ENCODE peak calls at places on chromosomes 6 and 20, in eight cellular contexts. One of them, this sample, is unnamed.

GRCh38 chr6:48449002-48449401 is 338.0 kb upstream of the PTCHD4 start:
- DNase-seq in NCI-H82: no peak
- DNase-seq in NCI-H1436: no peak
- DNase-seq in MM.1S: no peak
- DNase-seq in HCEC 1CT: no peak
- DNase-seq in GM10248: no peak
- DNase-seq in aorta: no peak
- DNase-seq in T-helper 17 cell: no peak
- DNase-seq in this sample: peak; percentile 33

GRCh38 chr20:50532231-50532630 is 22.0 kb downstream of the PTPN1 start:
- DNase-seq in NCI-H1436: no peak
- DNase-seq in T-helper 17 cell: no peak
- DNase-seq in HCEC 1CT: no peak
- DNase-seq in GM10248: no peak
- DNase-seq in NCI-H82: no peak
- DNase-seq in aorta: no peak
- DNase-seq in MM.1S: no peak
- DNase-seq in this sample: no peak

GRCh38 chr6:36249010-36249409 is 20.9 kb upstream of the PNPLA1 start:
- DNase-seq in NCI-H82: no peak
- DNase-seq in MM.1S: no peak
- DNase-seq in T-helper 17 cell: no peak
- DNase-seq in HCEC 1CT: peak; percentile 89
- DNase-seq in aorta: no peak
- DNase-seq in NCI-H1436: no peak
- DNase-seq in GM10248: no peak
- DNase-seq in this sample: peak; percentile 83

GRCh38 chr20:45341939-45342862 is 6.0 kb downstream of the SDC4 start:
- DNase-seq in NCI-H82: peak; percentile 75
- DNase-seq in MM.1S: no peak
- DNase-seq in GM10248: no peak
- DNase-seq in aorta: peak; percentile 91
- DNase-seq in NCI-H1436: no peak
- DNase-seq in T-helper 17 cell: no peak
- DNase-seq in HCEC 1CT: no peak
- DNase-seq in this sample: no peak

GRCh38 chr6:35146453-35146852 is 5.3 kb upstream of the TCP11 start:
- DNase-seq in NCI-H1436: peak; percentile 29
- DNase-seq in aorta: peak; percentile 86
- DNase-seq in GM10248: no peak
- DNase-seq in HCEC 1CT: no peak
- DNase-seq in NCI-H82: peak; percentile 84
- DNase-seq in T-helper 17 cell: no peak
- DNase-seq in MM.1S: peak; percentile 59
- DNase-seq in this sample: peak; percentile 53

GRCh38 chr6:144778773-144779531 is 493.8 kb downstream of the UTRN start:
- DNase-seq in HCEC 1CT: peak; percentile 17
- DNase-seq in NCI-H82: peak; percentile 10
- DNase-seq in T-helper 17 cell: no peak
- DNase-seq in GM10248: peak; percentile 14
- DNase-seq in aorta: no peak
- DNase-seq in NCI-H1436: no peak
- DNase-seq in MM.1S: peak; percentile 7
- DNase-seq in this sample: no peak

GRCh38 chr6:142395768-142396231 is 94.0 kb downstream of the ADGRG6 start:
- DNase-seq in MM.1S: peak; percentile 64
- DNase-seq in GM10248: peak; percentile 16
- DNase-seq in NCI-H82: no peak
- DNase-seq in aorta: no peak
- DNase-seq in HCEC 1CT: no peak
- DNase-seq in T-helper 17 cell: no peak
- DNase-seq in NCI-H1436: no peak
- DNase-seq in this sample: no peak

GRCh38 chr20:62686869-62687830 is 21.5 kb upstream of the NTSR1 start:
- DNase-seq in HCEC 1CT: no peak
- DNase-seq in MM.1S: no peak
- DNase-seq in T-helper 17 cell: no peak
- DNase-seq in NCI-H82: no peak
- DNase-seq in GM10248: no peak
- DNase-seq in NCI-H1436: no peak
- DNase-seq in aorta: no peak
- DNase-seq in this sample: no peak

GRCh38 chr20:34045294-34045693 is 51.6 kb downstream of the RALY start:
- DNase-seq in T-helper 17 cell: no peak
- DNase-seq in NCI-H1436: no peak
- DNase-seq in HCEC 1CT: no peak
- DNase-seq in GM10248: no peak
- DNase-seq in NCI-H82: no peak
- DNase-seq in MM.1S: no peak
- DNase-seq in aorta: no peak
- DNase-seq in this sample: no peak

GRCh38 chr20:32893878-32894483 is 35.3 kb downstream of the EFCAB8 start:
- DNase-seq in MM.1S: no peak
- DNase-seq in aorta: no peak
- DNase-seq in NCI-H82: peak; percentile 46
- DNase-seq in NCI-H1436: no peak
- DNase-seq in T-helper 17 cell: no peak
- DNase-seq in HCEC 1CT: peak; percentile 3
- DNase-seq in GM10248: peak; percentile 57
- DNase-seq in this sample: peak; percentile 22

GRCh38 chr20:57159193-57159851 is 107.1 kb downstream of the BMP7 start:
- DNase-seq in NCI-H1436: no peak
- DNase-seq in GM10248: no peak
- DNase-seq in HCEC 1CT: no peak
- DNase-seq in aorta: peak; percentile 6
- DNase-seq in T-helper 17 cell: no peak
- DNase-seq in MM.1S: no peak
- DNase-seq in NCI-H82: no peak
- DNase-seq in this sample: no peak

GRCh38 chr6:90411292-90411781 is 114.7 kb upstream of the BACH2 start:
- DNase-seq in HCEC 1CT: no peak
- DNase-seq in aorta: no peak
- DNase-seq in NCI-H1436: no peak
- DNase-seq in MM.1S: peak; percentile 82
- DNase-seq in T-helper 17 cell: peak; percentile 40
- DNase-seq in NCI-H82: no peak
- DNase-seq in GM10248: peak; percentile 73
- DNase-seq in this sample: no peak

GRCh38 chr6:29710281-29710941 is 12.8 kb upstream of the HLA-F start:
- DNase-seq in NCI-H82: no peak
- DNase-seq in GM10248: no peak
- DNase-seq in MM.1S: no peak
- DNase-seq in aorta: no peak
- DNase-seq in HCEC 1CT: no peak
- DNase-seq in T-helper 17 cell: no peak
- DNase-seq in NCI-H1436: no peak
- DNase-seq in this sample: no peak

GRCh38 chr20:62266340-62266739 is 28.0 kb downstream of the OSBPL2 start:
- DNase-seq in HCEC 1CT: no peak
- DNase-seq in aorta: no peak
- DNase-seq in NCI-H82: peak; percentile 12
- DNase-seq in GM10248: no peak
- DNase-seq in MM.1S: no peak
- DNase-seq in NCI-H1436: no peak
- DNase-seq in T-helper 17 cell: no peak
- DNase-seq in this sample: no peak

GRCh38 chr20:20412750-20413149 is 44.8 kb downstream of the INSM1 start:
- DNase-seq in HCEC 1CT: no peak
- DNase-seq in MM.1S: no peak
- DNase-seq in GM10248: no peak
- DNase-seq in T-helper 17 cell: no peak
- DNase-seq in NCI-H1436: no peak
- DNase-seq in aorta: no peak
- DNase-seq in NCI-H82: peak; percentile 26
- DNase-seq in this sample: no peak

GRCh38 chr6:53673138-53673801 is 7.7 kb upstream of the KLHL31 start:
- DNase-seq in NCI-H82: no peak
- DNase-seq in HCEC 1CT: peak; percentile 78
- DNase-seq in T-helper 17 cell: no peak
- DNase-seq in MM.1S: no peak
- DNase-seq in NCI-H1436: no peak
- DNase-seq in aorta: no peak
- DNase-seq in GM10248: no peak
- DNase-seq in this sample: peak; percentile 42

GRCh38 chr6:14518515-14519217 is 401.1 kb downstream of the CD83 start:
- DNase-seq in aorta: no peak
- DNase-seq in MM.1S: no peak
- DNase-seq in GM10248: no peak
- DNase-seq in T-helper 17 cell: no peak
- DNase-seq in NCI-H1436: no peak
- DNase-seq in HCEC 1CT: no peak
- DNase-seq in NCI-H82: peak; percentile 85
- DNase-seq in this sample: peak; percentile 58

GRCh38 chr6:133203344-133203697 is 37.8 kb upstream of the EYA4 start:
- DNase-seq in GM10248: no peak
- DNase-seq in NCI-H82: no peak
- DNase-seq in T-helper 17 cell: no peak
- DNase-seq in HCEC 1CT: no peak
- DNase-seq in aorta: no peak
- DNase-seq in MM.1S: no peak
- DNase-seq in NCI-H1436: no peak
- DNase-seq in this sample: no peak

GRCh38 chr6:105641507-105641906 is 238.6 kb upstream of the PREP start:
- DNase-seq in HCEC 1CT: no peak
- DNase-seq in MM.1S: peak; percentile 31
- DNase-seq in aorta: no peak
- DNase-seq in GM10248: no peak
- DNase-seq in NCI-H82: no peak
- DNase-seq in T-helper 17 cell: no peak
- DNase-seq in NCI-H1436: no peak
- DNase-seq in this sample: no peak

GRCh38 chr20:44465001-44465560 is 10.6 kb upstream of the TTPAL start:
- DNase-seq in HCEC 1CT: no peak
- DNase-seq in T-helper 17 cell: no peak
- DNase-seq in GM10248: no peak
- DNase-seq in MM.1S: no peak
- DNase-seq in aorta: peak; percentile 22
- DNase-seq in NCI-H82: no peak
- DNase-seq in NCI-H1436: no peak
- DNase-seq in this sample: no peak

GRCh38 chr20:44990425-44990824 is 24.1 kb downstream of the STK4 start:
- DNase-seq in GM10248: no peak
- DNase-seq in MM.1S: peak; percentile 83
- DNase-seq in NCI-H1436: no peak
- DNase-seq in NCI-H82: no peak
- DNase-seq in aorta: no peak
- DNase-seq in T-helper 17 cell: no peak
- DNase-seq in HCEC 1CT: no peak
- DNase-seq in this sample: no peak

GRCh38 chr6:166435574-166435973 is 52.8 kb upstream of the MPC1 start:
- DNase-seq in HCEC 1CT: no peak
- DNase-seq in NCI-H82: no peak
- DNase-seq in T-helper 17 cell: no peak
- DNase-seq in aorta: no peak
- DNase-seq in NCI-H1436: no peak
- DNase-seq in MM.1S: no peak
- DNase-seq in GM10248: no peak
- DNase-seq in this sample: peak; percentile 25

GRCh38 chr20:57699395-57699794 is 10.4 kb downstream of the PMEPA1 start:
- DNase-seq in T-helper 17 cell: no peak
- DNase-seq in NCI-H1436: no peak
- DNase-seq in NCI-H82: no peak
- DNase-seq in aorta: no peak
- DNase-seq in HCEC 1CT: no peak
- DNase-seq in GM10248: no peak
- DNase-seq in MM.1S: no peak
- DNase-seq in this sample: no peak

GRCh38 chr20:54668271-54669053 is 193.1 kb downstream of the DOK5 start:
- DNase-seq in MM.1S: peak; percentile 73
- DNase-seq in T-helper 17 cell: peak; percentile 9
- DNase-seq in NCI-H82: peak; percentile 38
- DNase-seq in HCEC 1CT: no peak
- DNase-seq in GM10248: peak; percentile 46
- DNase-seq in aorta: no peak
- DNase-seq in NCI-H1436: no peak
- DNase-seq in this sample: no peak

GRCh38 chr6:51929934-51930574 is 157.4 kb downstream of the PKHD1 start:
- DNase-seq in NCI-H1436: no peak
- DNase-seq in NCI-H82: no peak
- DNase-seq in HCEC 1CT: no peak
- DNase-seq in GM10248: no peak
- DNase-seq in aorta: no peak
- DNase-seq in T-helper 17 cell: no peak
- DNase-seq in MM.1S: no peak
- DNase-seq in this sample: no peak

GRCh38 chr6:160919713-160920112 is 71.9 kb upstream of the MAP3K4 start:
- DNase-seq in HCEC 1CT: peak; percentile 79
- DNase-seq in T-helper 17 cell: no peak
- DNase-seq in MM.1S: no peak
- DNase-seq in NCI-H82: no peak
- DNase-seq in aorta: no peak
- DNase-seq in NCI-H1436: no peak
- DNase-seq in GM10248: no peak
- DNase-seq in this sample: peak; percentile 83

GRCh38 chr6:129599467-129599866 is 110.5 kb downstream of the ARHGAP18 start:
- DNase-seq in NCI-H82: peak; percentile 11
- DNase-seq in NCI-H1436: no peak
- DNase-seq in HCEC 1CT: no peak
- DNase-seq in MM.1S: no peak
- DNase-seq in T-helper 17 cell: no peak
- DNase-seq in GM10248: no peak
- DNase-seq in aorta: no peak
- DNase-seq in this sample: no peak

GRCh38 chr6:17584241-17584803 is 15.8 kb upstream of the FAM8A1 start:
- DNase-seq in HCEC 1CT: peak; percentile 72
- DNase-seq in NCI-H82: peak; percentile 82
- DNase-seq in GM10248: peak; percentile 59
- DNase-seq in MM.1S: peak; percentile 42
- DNase-seq in NCI-H1436: peak; percentile 62
- DNase-seq in aorta: no peak
- DNase-seq in T-helper 17 cell: no peak
- DNase-seq in this sample: peak; percentile 87

GRCh38 chr20:48791666-48792071 is 36.1 kb downstream of the PREX1 start:
- DNase-seq in GM10248: no peak
- DNase-seq in HCEC 1CT: peak; percentile 9
- DNase-seq in NCI-H82: no peak
- DNase-seq in MM.1S: no peak
- DNase-seq in aorta: peak; percentile 74
- DNase-seq in NCI-H1436: no peak
- DNase-seq in T-helper 17 cell: no peak
- DNase-seq in this sample: peak; percentile 83

GRCh38 chr6:52162940-52163908 is 23.0 kb upstream of the IL17A start:
- DNase-seq in GM10248: peak; percentile 30
- DNase-seq in aorta: no peak
- DNase-seq in T-helper 17 cell: no peak
- DNase-seq in HCEC 1CT: peak; percentile 32
- DNase-seq in NCI-H1436: peak; percentile 0
- DNase-seq in NCI-H82: peak; percentile 48
- DNase-seq in MM.1S: peak; percentile 77
- DNase-seq in this sample: peak; percentile 10

GRCh38 chr6:96162711-96163120 is 146.9 kb downstream of the FUT9 start:
- DNase-seq in NCI-H82: no peak
- DNase-seq in T-helper 17 cell: no peak
- DNase-seq in NCI-H1436: no peak
- DNase-seq in GM10248: no peak
- DNase-seq in MM.1S: no peak
- DNase-seq in HCEC 1CT: no peak
- DNase-seq in aorta: no peak
- DNase-seq in this sample: no peak

GRCh38 chr6:15927531-15928230 is 201.2 kb upstream of the MYLIP start:
- DNase-seq in NCI-H82: peak; percentile 57
- DNase-seq in NCI-H1436: peak; percentile 55
- DNase-seq in MM.1S: no peak
- DNase-seq in T-helper 17 cell: no peak
- DNase-seq in GM10248: no peak
- DNase-seq in aorta: no peak
- DNase-seq in HCEC 1CT: no peak
- DNase-seq in this sample: no peak

GRCh38 chr6:133214267-133214666 is 26.9 kb upstream of the EYA4 start:
- DNase-seq in NCI-H82: no peak
- DNase-seq in aorta: no peak
- DNase-seq in MM.1S: no peak
- DNase-seq in NCI-H1436: no peak
- DNase-seq in HCEC 1CT: no peak
- DNase-seq in T-helper 17 cell: no peak
- DNase-seq in GM10248: no peak
- DNase-seq in this sample: no peak

This sample was measured in foreskin fibroblast.